ENCODE peak calls at places on chromosomes 16 and 17, in nine cellular contexts. One of them, this sample, is unnamed.

GRCh38 chr16:58713742-58714141 is 20.4 kb downstream of the GOT2 start:
- DNase-seq in B cell: no peak
- DNase-seq in fibroblast of mammary gland: no peak
- DNase-seq in Peyer's patch: no peak
- DNase-seq in esophagus squamous epithelium: no peak
- DNase-seq in AG04450: no peak
- DNase-seq in tibial nerve: no peak
- DNase-seq in progenitor cell of endocrine pancreas: no peak
- DNase-seq in heart left ventricle: no peak
- DNase-seq in this sample: no peak

GRCh38 chr17:74431568-74432483 is at the start of gene GPRC5C:
- DNase-seq in B cell: no peak
- DNase-seq in fibroblast of mammary gland: peak
- DNase-seq in Peyer's patch: peak
- DNase-seq in esophagus squamous epithelium: no peak
- DNase-seq in AG04450: no peak
- DNase-seq in tibial nerve: peak
- DNase-seq in progenitor cell of endocrine pancreas: peak
- DNase-seq in heart left ventricle: peak
- DNase-seq in this sample: no peak

GRCh38 chr17:32626371-32626770 is 139.6 kb downstream of the CDK5R1 start:
- DNase-seq in B cell: no peak
- DNase-seq in fibroblast of mammary gland: no peak
- DNase-seq in Peyer's patch: no peak
- DNase-seq in esophagus squamous epithelium: no peak
- DNase-seq in AG04450: no peak
- DNase-seq in tibial nerve: no peak
- DNase-seq in progenitor cell of endocrine pancreas: no peak
- DNase-seq in heart left ventricle: no peak
- DNase-seq in this sample: no peak

GRCh38 chr17:74390680-74391653 is 23.7 kb downstream of the GPR142 start:
- DNase-seq in B cell: no peak
- DNase-seq in fibroblast of mammary gland: no peak
- DNase-seq in Peyer's patch: no peak
- DNase-seq in esophagus squamous epithelium: no peak
- DNase-seq in AG04450: no peak
- DNase-seq in tibial nerve: no peak
- DNase-seq in progenitor cell of endocrine pancreas: no peak
- DNase-seq in heart left ventricle: peak
- DNase-seq in this sample: no peak

GRCh38 chr17:19322129-19322505 is 40.4 kb downstream of the B9D1 start:
- DNase-seq in B cell: no peak
- DNase-seq in fibroblast of mammary gland: no peak
- DNase-seq in Peyer's patch: no peak
- DNase-seq in esophagus squamous epithelium: no peak
- DNase-seq in AG04450: no peak
- DNase-seq in tibial nerve: no peak
- DNase-seq in progenitor cell of endocrine pancreas: no peak
- DNase-seq in heart left ventricle: no peak
- DNase-seq in this sample: no peak

GRCh38 chr17:2194778-2195417 is 108.7 kb downstream of the SMG6 start:
- DNase-seq in B cell: no peak
- DNase-seq in fibroblast of mammary gland: no peak
- DNase-seq in Peyer's patch: no peak
- DNase-seq in esophagus squamous epithelium: no peak
- DNase-seq in AG04450: no peak
- DNase-seq in tibial nerve: no peak
- DNase-seq in progenitor cell of endocrine pancreas: no peak
- DNase-seq in heart left ventricle: no peak
- DNase-seq in this sample: no peak

GRCh38 chr16:70523621-70524405 is at the start of gene SF3B3:
- DNase-seq in B cell: peak
- DNase-seq in fibroblast of mammary gland: peak
- DNase-seq in Peyer's patch: peak
- DNase-seq in esophagus squamous epithelium: peak
- DNase-seq in AG04450: no peak
- DNase-seq in tibial nerve: peak
- DNase-seq in progenitor cell of endocrine pancreas: peak
- DNase-seq in heart left ventricle: peak
- DNase-seq in this sample: peak

GRCh38 chr17:47004906-47005305 is 25.9 kb upstream of the RPRML start:
- DNase-seq in B cell: no peak
- DNase-seq in fibroblast of mammary gland: no peak
- DNase-seq in Peyer's patch: no peak
- DNase-seq in esophagus squamous epithelium: no peak
- DNase-seq in AG04450: no peak
- DNase-seq in tibial nerve: no peak
- DNase-seq in progenitor cell of endocrine pancreas: no peak
- DNase-seq in heart left ventricle: no peak
- DNase-seq in this sample: no peak

GRCh38 chr16:2715519-2715918 is 4.5 kb downstream of the PRSS27 start:
- DNase-seq in B cell: peak
- DNase-seq in fibroblast of mammary gland: peak
- DNase-seq in Peyer's patch: peak
- DNase-seq in esophagus squamous epithelium: no peak
- DNase-seq in AG04450: no peak
- DNase-seq in tibial nerve: no peak
- DNase-seq in progenitor cell of endocrine pancreas: peak
- DNase-seq in heart left ventricle: peak
- DNase-seq in this sample: peak

GRCh38 chr17:64459284-64459747 is 10.4 kb downstream of the MILR1 start:
- DNase-seq in B cell: no peak
- DNase-seq in fibroblast of mammary gland: peak
- DNase-seq in Peyer's patch: no peak
- DNase-seq in esophagus squamous epithelium: no peak
- DNase-seq in AG04450: no peak
- DNase-seq in tibial nerve: no peak
- DNase-seq in progenitor cell of endocrine pancreas: no peak
- DNase-seq in heart left ventricle: no peak
- DNase-seq in this sample: no peak

GRCh38 chr16:87853411-87854052 is 15.8 kb downstream of the SLC7A5 start:
- DNase-seq in B cell: peak
- DNase-seq in fibroblast of mammary gland: peak
- DNase-seq in Peyer's patch: peak
- DNase-seq in esophagus squamous epithelium: peak
- DNase-seq in AG04450: peak
- DNase-seq in tibial nerve: peak
- DNase-seq in progenitor cell of endocrine pancreas: peak
- DNase-seq in heart left ventricle: peak
- DNase-seq in this sample: peak

GRCh38 chr17:34542700-34543336 is 36.6 kb upstream of the TMEM132E start:
- DNase-seq in B cell: peak
- DNase-seq in fibroblast of mammary gland: peak
- DNase-seq in Peyer's patch: peak
- DNase-seq in esophagus squamous epithelium: no peak
- DNase-seq in AG04450: no peak
- DNase-seq in tibial nerve: no peak
- DNase-seq in progenitor cell of endocrine pancreas: no peak
- DNase-seq in heart left ventricle: no peak
- DNase-seq in this sample: no peak

GRCh38 chr17:29005936-29006438 is at the start of gene SEZ6:
- DNase-seq in B cell: no peak
- DNase-seq in fibroblast of mammary gland: peak
- DNase-seq in Peyer's patch: peak
- DNase-seq in esophagus squamous epithelium: no peak
- DNase-seq in AG04450: peak
- DNase-seq in tibial nerve: no peak
- DNase-seq in progenitor cell of endocrine pancreas: peak
- DNase-seq in heart left ventricle: peak
- DNase-seq in this sample: no peak

GRCh38 chr17:29005562-29005887 is 308 bp downstream of the SEZ6 start:
- DNase-seq in B cell: no peak
- DNase-seq in fibroblast of mammary gland: no peak
- DNase-seq in Peyer's patch: no peak
- DNase-seq in esophagus squamous epithelium: no peak
- DNase-seq in AG04450: no peak
- DNase-seq in tibial nerve: no peak
- DNase-seq in progenitor cell of endocrine pancreas: no peak
- DNase-seq in heart left ventricle: no peak
- DNase-seq in this sample: no peak

GRCh38 chr17:29003289-29003688 is 2.5 kb downstream of the SEZ6 start:
- DNase-seq in B cell: no peak
- DNase-seq in fibroblast of mammary gland: no peak
- DNase-seq in Peyer's patch: no peak
- DNase-seq in esophagus squamous epithelium: no peak
- DNase-seq in AG04450: no peak
- DNase-seq in tibial nerve: no peak
- DNase-seq in progenitor cell of endocrine pancreas: no peak
- DNase-seq in heart left ventricle: no peak
- DNase-seq in this sample: no peak

GRCh38 chr17:29002811-29003210 is 3.0 kb downstream of the SEZ6 start:
- DNase-seq in B cell: no peak
- DNase-seq in fibroblast of mammary gland: no peak
- DNase-seq in Peyer's patch: no peak
- DNase-seq in esophagus squamous epithelium: no peak
- DNase-seq in AG04450: no peak
- DNase-seq in tibial nerve: no peak
- DNase-seq in progenitor cell of endocrine pancreas: no peak
- DNase-seq in heart left ventricle: no peak
- DNase-seq in this sample: no peak

DNA sequence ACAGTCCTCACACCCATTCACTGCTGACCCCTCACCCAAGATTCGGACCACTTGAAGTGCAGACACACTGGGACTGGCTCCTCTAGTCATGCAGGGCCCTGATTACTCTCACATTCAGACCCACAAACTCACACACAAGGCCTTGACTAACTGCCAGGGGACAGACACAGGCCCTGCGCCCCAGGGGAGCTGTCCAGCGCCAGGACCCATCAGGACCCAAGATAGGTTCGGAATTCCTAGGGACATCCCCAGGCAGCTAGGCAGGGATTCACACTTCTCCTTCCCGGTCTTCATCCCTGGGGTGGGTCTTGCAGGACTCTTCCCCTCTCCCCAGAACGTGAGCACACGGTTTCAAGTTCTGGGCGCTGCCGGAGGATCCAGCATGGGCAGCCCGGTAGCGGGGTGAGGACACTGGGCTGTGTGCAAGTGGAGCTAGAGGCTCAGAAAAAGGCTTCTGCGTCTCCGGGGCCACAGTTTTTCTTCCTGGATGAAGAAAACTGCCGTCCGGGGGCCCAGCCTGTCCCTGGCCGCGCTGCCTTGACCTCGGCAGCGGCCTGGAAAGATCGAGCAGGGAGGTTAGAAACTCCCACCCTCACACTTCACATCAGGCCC is 1.6 kb downstream of the SEZ6 start:
- DNase-seq in B cell: no peak
- DNase-seq in fibroblast of mammary gland: peak
- DNase-seq in Peyer's patch: no peak
- DNase-seq in esophagus squamous epithelium: no peak
- DNase-seq in AG04450: peak
- DNase-seq in tibial nerve: no peak
- DNase-seq in progenitor cell of endocrine pancreas: no peak
- DNase-seq in heart left ventricle: no peak
- DNase-seq in this sample: no peak
- TF ChIP-seq CTCF in B cell: no peak
- TF ChIP-seq CTCF in fibroblast of mammary gland: no peak
- TF ChIP-seq CTCF in Peyer's patch: no peak
- TF ChIP-seq CTCF in esophagus squamous epithelium: no peak
- TF ChIP-seq CTCF in AG04450: no peak
- TF ChIP-seq CTCF in tibial nerve: no peak
- TF ChIP-seq CTCF in progenitor cell of endocrine pancreas: no peak
- TF ChIP-seq CTCF in heart left ventricle: no peak
- TF ChIP-seq CTCF in this sample: no peak

GRCh38 chr17:41058741-41059140 is 1.2 kb downstream of the KRTAP2-3 start:
- DNase-seq in B cell: no peak
- DNase-seq in fibroblast of mammary gland: peak
- DNase-seq in Peyer's patch: no peak
- DNase-seq in esophagus squamous epithelium: no peak
- DNase-seq in AG04450: no peak
- DNase-seq in tibial nerve: no peak
- DNase-seq in progenitor cell of endocrine pancreas: no peak
- DNase-seq in heart left ventricle: no peak
- DNase-seq in this sample: no peak

GRCh38 chr17:41063449-41063848 is 2.2 kb downstream of the KRTAP2-4 start:
- DNase-seq in B cell: no peak
- DNase-seq in fibroblast of mammary gland: no peak
- DNase-seq in Peyer's patch: no peak
- DNase-seq in esophagus squamous epithelium: no peak
- DNase-seq in AG04450: no peak
- DNase-seq in tibial nerve: no peak
- DNase-seq in progenitor cell of endocrine pancreas: no peak
- DNase-seq in heart left ventricle: no peak
- DNase-seq in this sample: no peak

GRCh38 chr17:41064301-41064700 is 1.4 kb downstream of the KRTAP2-4 start:
- DNase-seq in B cell: no peak
- DNase-seq in fibroblast of mammary gland: no peak
- DNase-seq in Peyer's patch: no peak
- DNase-seq in esophagus squamous epithelium: no peak
- DNase-seq in AG04450: no peak
- DNase-seq in tibial nerve: no peak
- DNase-seq in progenitor cell of endocrine pancreas: no peak
- DNase-seq in heart left ventricle: no peak
- DNase-seq in this sample: no peak

GRCh38 chr17:41060052-41060604 is at the start of gene KRTAP2-3:
- DNase-seq in B cell: no peak
- DNase-seq in fibroblast of mammary gland: peak
- DNase-seq in Peyer's patch: no peak
- DNase-seq in esophagus squamous epithelium: no peak
- DNase-seq in AG04450: peak
- DNase-seq in tibial nerve: no peak
- DNase-seq in progenitor cell of endocrine pancreas: no peak
- DNase-seq in heart left ventricle: no peak
- DNase-seq in this sample: no peak

GRCh38 chr17:41061969-41062368 is 2.1 kb upstream of the KRTAP2-3 start:
- DNase-seq in B cell: no peak
- DNase-seq in fibroblast of mammary gland: peak
- DNase-seq in Peyer's patch: no peak
- DNase-seq in esophagus squamous epithelium: no peak
- DNase-seq in AG04450: peak
- DNase-seq in tibial nerve: no peak
- DNase-seq in progenitor cell of endocrine pancreas: no peak
- DNase-seq in heart left ventricle: no peak
- DNase-seq in this sample: no peak
- TF ChIP-seq CTCF in B cell: no peak
- TF ChIP-seq CTCF in fibroblast of mammary gland: no peak
- TF ChIP-seq CTCF in Peyer's patch: no peak
- TF ChIP-seq CTCF in esophagus squamous epithelium: no peak
- TF ChIP-seq CTCF in AG04450: no peak
- TF ChIP-seq CTCF in tibial nerve: no peak
- TF ChIP-seq CTCF in progenitor cell of endocrine pancreas: no peak
- TF ChIP-seq CTCF in heart left ventricle: no peak
- TF ChIP-seq CTCF in this sample: no peak

DNA sequence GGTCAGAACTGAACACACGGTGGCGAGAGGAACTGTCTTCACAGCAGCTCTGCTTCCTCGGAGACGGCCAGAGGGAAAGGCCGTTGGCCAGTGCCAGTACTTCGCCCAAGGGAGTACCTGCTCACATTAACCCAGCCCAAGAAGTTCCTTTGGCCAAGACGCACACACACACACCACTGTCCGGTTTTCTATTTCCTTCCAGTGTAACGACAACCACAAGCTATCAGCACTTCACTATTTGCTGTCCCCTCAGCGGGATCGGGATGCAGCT is 735 bp upstream of the GGNBP2 start:
- DNase-seq in B cell: peak
- DNase-seq in fibroblast of mammary gland: peak
- DNase-seq in Peyer's patch: peak
- DNase-seq in esophagus squamous epithelium: no peak
- DNase-seq in AG04450: no peak
- DNase-seq in tibial nerve: no peak
- DNase-seq in progenitor cell of endocrine pancreas: peak
- DNase-seq in heart left ventricle: peak
- DNase-seq in this sample: peak
- TF ChIP-seq CTCF in B cell: no peak
- TF ChIP-seq CTCF in fibroblast of mammary gland: peak
- TF ChIP-seq CTCF in Peyer's patch: no peak
- TF ChIP-seq CTCF in esophagus squamous epithelium: no peak
- TF ChIP-seq CTCF in AG04450: peak
- TF ChIP-seq CTCF in tibial nerve: no peak
- TF ChIP-seq CTCF in progenitor cell of endocrine pancreas: no peak
- TF ChIP-seq CTCF in heart left ventricle: no peak
- TF ChIP-seq CTCF in this sample: peak

GRCh38 chr16:30650369-30651123 is at the start of gene PRR14:
- DNase-seq in B cell: peak
- DNase-seq in fibroblast of mammary gland: peak
- DNase-seq in Peyer's patch: peak
- DNase-seq in esophagus squamous epithelium: peak
- DNase-seq in AG04450: peak
- DNase-seq in tibial nerve: peak
- DNase-seq in progenitor cell of endocrine pancreas: peak
- DNase-seq in heart left ventricle: peak
- DNase-seq in this sample: peak
- TF ChIP-seq CTCF in B cell: no peak
- TF ChIP-seq CTCF in fibroblast of mammary gland: no peak
- TF ChIP-seq CTCF in Peyer's patch: peak
- TF ChIP-seq CTCF in esophagus squamous epithelium: no peak
- TF ChIP-seq CTCF in AG04450: peak
- TF ChIP-seq CTCF in tibial nerve: peak
- TF ChIP-seq CTCF in progenitor cell of endocrine pancreas: peak
- TF ChIP-seq CTCF in heart left ventricle: peak
- TF ChIP-seq CTCF in this sample: no peak

This sample was measured in CD14-positive monocyte.